ENCODE peak calls at places on chromosomes 3 and 15, in five cellular contexts. B is Daoy; P is NCI-H226; R is activated CD4-positive, alpha-beta T cell treated with anti-CD3 and anti-CD28 coated beads, Interleukin-2, amount 50 U/mL, for 1 hour; Z is effector memory CD4-positive, alpha-beta T cell. I is an unnamed sample.

GRCh38 chr3:129182390-129183180 is 1.1 kb downstream of the CNBP start:
- DNase-seq in B (peak), P (no peak), R (peak), Z (no peak), I (no peak)

GRCh38 chr3:83895892-83896291 is 1062.9 kb upstream of the CADM2 start:
- DNase-seq in B (no peak), P (no peak), R (no peak), Z (no peak), I (no peak)

GRCh38 chr3:50572158-50572557 is 2.8 kb downstream of the HEMK1 start:
- DNase-seq in B (peak), P (no peak), R (peak), Z (peak), I (peak)

GRCh38 chr3:120780977-120781376 is 38.4 kb downstream of the GTF2E1 start:
- DNase-seq in B (peak), P (no peak), R (no peak), Z (no peak), I (no peak)

GRCh38 chr3:33664195-33664594 is 53.9 kb downstream of the CLASP2 start:
- DNase-seq in B (peak), P (peak), R (no peak), Z (no peak), I (no peak)

GRCh38 chr15:75989045-75989444 is 23.2 kb downstream of the NRG4 start:
- DNase-seq in B (no peak), P (no peak), R (no peak), Z (no peak), I (no peak)

GRCh38 chr3:177835917-177836316 is 638.6 kb upstream of the TBL1XR1 start:
- DNase-seq in B (peak), P (peak), R (no peak), Z (no peak), I (no peak)

GRCh38 chr3:160921020-160921635 is 165.1 kb downstream of the PPM1L start:
- DNase-seq in B (peak), P (peak), R (no peak), Z (no peak), I (no peak)

GRCh38 chr15:85636351-85636750 is 158.4 kb downstream of the KLHL25 start:
- DNase-seq in B (no peak), P (no peak), R (no peak), Z (no peak), I (no peak)

GRCh38 chr15:57003418-57003817 is 85.0 kb downstream of the TCF12 start:
- DNase-seq in B (peak), P (no peak), R (no peak), Z (no peak), I (no peak)

GRCh38 chr3:171776411-171776810 is 33.9 kb downstream of the PLD1 start:
- DNase-seq in B (peak), P (no peak), R (no peak), Z (no peak), I (no peak)